ENCODE peak calls at places on chromosomes 1 and 21, in six cellular contexts. L is thoracic aorta, Z is tibial nerve, G is PC-9, E is endothelial cell of umbilical vein, Q is adrenal gland. J is an unnamed sample.

GRCh38 chr1:150561830-150562367 is 12.7 kb downstream of the ADAMTSL4 start:
- DNase-seq in L (peak; percentile 62), E (peak; percentile 92), G (peak; percentile 85), Q (peak; percentile 97), Z (peak; percentile 86), J (peak; percentile 98)

GRCh38 chr21:35905973-35906357 is 154.4 kb downstream of the SETD4 start:
- DNase-seq in E (no peak), Q (no peak), Z (no peak), L (no peak), G (no peak), J (no peak)

GRCh38 chr1:22142315-22143064 is 407 bp downstream of the WNT4 start:
- DNase-seq in Q (peak; percentile 38), G (no peak), Z (no peak), L (no peak), E (peak; percentile 44), J (no peak)

GRCh38 chr1:29933110-29933509 is 696.8 kb downstream of the PTPRU start:
- DNase-seq in L (no peak), Z (no peak), G (peak; percentile 57), E (no peak), Q (no peak), J (no peak)

GRCh38 chr1:13948851-13949490 is 249.0 kb downstream of the PRDM2 start:
- DNase-seq in Z (peak; percentile 23), L (no peak), E (no peak), G (no peak), Q (peak; percentile 26), J (peak; percentile 91)

GRCh38 chr1:193275773-193276172 is 89.4 kb upstream of the B3GALT2 start:
- DNase-seq in E (no peak), Z (no peak), G (no peak), Q (no peak), L (no peak), J (no peak)

GRCh38 chr1:15347182-15347581 is 62.5 kb upstream of the EFHD2 start:
- DNase-seq in G (no peak), E (no peak), Z (no peak), L (no peak), Q (no peak), J (no peak)

GRCh38 chr1:235199441-235199840 is 38.4 kb upstream of the RBM34 start:
- DNase-seq in E (peak; percentile 60), Z (no peak), G (no peak), Q (peak; percentile 25), L (no peak), J (no peak)

GRCh38 chr1:225977937-225978748 is 21.0 kb downstream of the SDE2 start:
- DNase-seq in E (no peak), L (no peak), G (no peak), Q (peak; percentile 69), Z (no peak), J (no peak)

GRCh38 chr1:169113613-169114119 is 7.2 kb downstream of the ATP1B1 start:
- DNase-seq in Z (no peak), L (no peak), G (peak; percentile 95), E (peak; percentile 79), Q (peak; percentile 58), J (no peak)

GRCh38 chr1:159756397-159756796 is 24.4 kb upstream of the DUSP23 start:
- DNase-seq in Z (no peak), Q (peak; percentile 60), E (no peak), L (no peak), G (no peak), J (no peak)

GRCh38 chr1:186236921-186237320 is 138.1 kb downstream of the TPR start:
- DNase-seq in E (peak; percentile 48), Z (no peak), G (peak; percentile 66), L (no peak), Q (no peak), J (no peak)

GRCh38 chr1:150836129-150836773 is 28.2 kb upstream of the CTSK start:
- DNase-seq in E (peak; percentile 91), Q (no peak), G (no peak), L (no peak), Z (no peak), J (no peak)

GRCh38 chr1:245258271-245258920 is 103.6 kb downstream of the KIF26B start:
- DNase-seq in L (no peak), G (no peak), Z (no peak), Q (no peak), E (no peak), J (peak; percentile 74)

GRCh38 chr1:201089621-201090020 is 22.6 kb downstream of the CACNA1S start:
- DNase-seq in L (no peak), E (no peak), G (no peak), Z (no peak), Q (no peak), J (no peak)

GRCh38 chr1:200184196-200184595 is 156.7 kb downstream of the NR5A2 start:
- DNase-seq in G (peak; percentile 96), Z (peak; percentile 64), E (peak; percentile 73), Q (peak; percentile 91), L (peak; percentile 52), J (no peak)

GRCh38 chr21:17003221-17003620 is 509.6 kb upstream of the CXADR start:
- DNase-seq in G (no peak), E (no peak), Z (no peak), Q (no peak), L (no peak), J (no peak)

GRCh38 chr1:17204546-17205440 is at the start of gene PADI1:
- DNase-seq in G (peak; percentile 82), Q (no peak), Z (no peak), E (no peak), L (no peak), J (no peak)

GRCh38 chr1:199550384-199551067 is 477.0 kb upstream of the NR5A2 start:
- DNase-seq in Z (no peak), G (no peak), E (peak; percentile 23), Q (no peak), L (no peak), J (no peak)

GRCh38 chr1:20233394-20233793 is 47.1 kb upstream of the PLA2G2C start:
- DNase-seq in Q (no peak), E (peak; percentile 37), G (peak; percentile 64), L (no peak), Z (no peak), J (no peak)

DNA sequence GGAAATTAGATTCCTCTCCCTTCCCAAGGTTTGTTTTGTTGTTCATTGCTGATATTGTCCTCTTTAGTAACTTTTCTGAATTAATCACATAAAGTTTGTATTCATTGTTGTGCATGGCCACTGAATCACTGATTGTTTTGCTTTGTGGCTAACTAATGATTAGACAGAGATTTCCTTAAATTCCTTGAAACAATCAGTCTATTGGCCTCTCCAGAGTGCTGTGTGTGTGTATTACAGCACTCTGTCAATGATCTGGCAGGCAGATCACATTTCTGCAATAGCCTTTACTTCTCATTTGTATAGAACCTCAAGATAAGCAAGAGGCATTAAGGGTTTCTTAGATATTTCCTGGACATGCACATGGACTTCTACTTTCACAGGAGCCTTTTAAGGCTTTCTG is 78.6 kb downstream of the DUSP10 start:
- DNase-seq in G (no peak), L (no peak), E (no peak), Q (no peak), Z (no peak), J (no peak)
- H3K36me3 ChIP-seq in G (no peaks in the 10 kb centered on the region), L (no peaks in the 10 kb centered on the region), E (no peaks in the 10 kb centered on the region), Q (no peaks in the 10 kb centered on the region), Z (no peaks in the 10 kb centered on the region), J (no peaks in the 10 kb centered on the region)

DNA sequence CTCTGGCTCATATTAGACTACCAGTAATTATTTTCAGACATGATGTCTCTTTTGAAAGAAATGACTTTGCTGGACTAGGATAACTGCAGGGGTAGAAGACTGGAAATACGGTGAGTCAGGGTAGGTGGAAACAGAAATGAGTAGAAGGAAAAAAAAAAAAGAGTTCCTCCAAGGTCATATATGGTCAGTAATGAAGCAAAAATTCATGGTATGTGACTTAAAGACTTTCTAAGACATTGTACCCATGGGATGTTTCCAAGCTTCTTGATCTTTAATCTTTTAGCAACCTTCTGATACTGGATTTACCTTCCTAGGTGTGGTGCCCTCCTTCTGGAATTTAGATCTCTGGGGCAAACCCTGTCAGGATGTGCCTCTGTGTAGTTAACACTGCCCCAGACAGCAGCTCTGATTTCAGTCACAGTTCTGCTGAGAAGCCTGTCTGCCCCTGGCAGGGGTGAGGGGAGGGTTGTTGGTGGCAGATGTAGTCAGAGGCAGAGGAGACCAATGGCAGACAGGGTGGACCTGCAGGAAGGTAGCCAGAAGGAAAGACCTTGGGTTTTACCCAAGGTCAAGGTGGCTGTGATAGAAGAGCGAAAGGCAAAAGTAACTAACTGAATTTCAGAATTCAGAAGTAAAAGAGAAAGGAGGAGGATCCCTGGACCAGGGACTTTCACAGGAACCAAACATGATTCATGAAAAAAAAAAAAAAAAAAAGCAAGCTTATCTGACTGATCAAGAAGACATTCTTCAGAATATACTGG is 44.1 kb upstream of the BCL10 start:
- DNase-seq in Z (no peak), L (no peak), E (peak; percentile 81), Q (peak; percentile 49), G (peak; percentile 63), J (no peak)
- H3K4me1 ChIP-seq in Z (no peaks in the 10 kb centered on the region), L (peaks cover 9% of the 10 kb centered on the region), E (peaks cover 80% of the 10 kb centered on the region), Q (peaks cover 5% of the 10 kb centered on the region), G (peaks cover 14% of the 10 kb centered on the region), J (no peaks in the 10 kb centered on the region)

DNA sequence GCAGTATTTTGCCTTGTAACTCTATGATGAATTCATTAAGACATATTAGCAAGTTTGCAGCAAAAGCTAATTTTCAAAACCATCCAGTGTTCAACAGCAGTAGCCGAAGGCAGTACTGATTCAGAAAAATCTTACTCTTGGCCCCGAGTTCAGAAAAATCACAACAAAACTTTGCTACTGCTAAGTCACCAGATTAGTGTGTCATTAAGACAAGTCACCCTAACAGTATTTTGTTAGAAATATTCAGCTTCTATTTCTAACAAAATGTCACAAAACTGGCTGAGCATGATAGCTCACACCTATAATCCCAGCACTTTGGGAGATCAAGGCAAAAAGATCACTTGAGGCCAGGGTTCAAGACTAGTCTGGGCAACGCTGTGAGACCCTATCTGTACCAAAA is 8.2 kb downstream of the GTF2B start:
- DNase-seq in Z (no peak), L (no peak), Q (no peak), G (peak; percentile 28), E (no peak), J (no peak)
- H3K36me3 ChIP-seq in Z (peaks cover 64% of the 10 kb centered on the region), L (no peaks in the 10 kb centered on the region), Q (peaks cover 49% of the 10 kb centered on the region), G (peaks cover 53% of the 10 kb centered on the region), E (peaks cover 8% of the 10 kb centered on the region), J (peaks cover 76% of the 10 kb centered on the region)

DNA sequence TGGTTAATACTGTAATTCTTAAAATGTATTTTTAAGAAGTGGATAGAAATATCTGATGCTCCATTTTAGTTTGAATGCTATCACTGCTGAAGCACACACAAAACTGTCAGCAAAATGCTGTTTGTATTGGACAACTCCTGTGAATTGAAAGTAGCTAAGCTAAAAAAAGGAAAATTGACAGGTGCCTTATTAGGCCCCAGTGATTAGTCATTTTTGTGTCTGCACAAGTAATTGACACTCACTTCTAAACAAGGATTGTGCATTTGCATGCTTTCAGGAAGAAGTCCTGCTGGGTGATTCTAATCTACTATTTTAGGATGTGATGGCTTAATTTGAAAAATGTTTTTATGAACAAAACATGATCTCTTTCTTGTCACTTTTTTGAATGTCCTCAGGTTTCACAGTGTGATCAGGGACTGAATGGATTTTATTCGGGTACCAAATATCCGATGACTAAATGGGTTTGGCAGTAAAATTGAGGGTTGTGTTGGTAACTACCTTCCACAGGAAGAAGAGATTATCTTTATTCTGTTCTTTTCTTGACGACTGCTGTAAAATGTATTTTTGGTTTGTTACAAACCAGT is 13.0 kb upstream of the MAP3K7CL start:
- DNase-seq in L (no peak), G (no peak), E (no peak), Q (no peak), Z (no peak), J (no peak)
- H3K4me1 ChIP-seq in L (no peaks in the 10 kb centered on the region), G (peaks cover 19% of the 10 kb centered on the region), E (no peaks in the 10 kb centered on the region), Q (no peaks in the 10 kb centered on the region), Z (no peaks in the 10 kb centered on the region), J (no peaks in the 10 kb centered on the region)

GRCh38 chr1:30995990-30996612 is 69.4 kb downstream of the PUM1 start:
- DNase-seq in G (no peak), E (no peak), Z (no peak), L (no peak), Q (no peak), J (no peak)
- H3K36me3 ChIP-seq in G (peaks cover 16% of the 10 kb centered on the region), E (peaks cover 11% of the 10 kb centered on the region), Z (peaks cover 31% of the 10 kb centered on the region), L (peaks cover 6% of the 10 kb centered on the region), Q (peaks cover 12% of the 10 kb centered on the region), J (peaks cover 5% of the 10 kb centered on the region)

GRCh38 chr21:33686386-33686785 is 44.1 kb downstream of the ITSN1 start:
- DNase-seq in E (no peak), Z (no peak), G (no peak), L (no peak), Q (no peak), J (no peak)
- H3K4me1 ChIP-seq in E (peaks cover 44% of the 10 kb centered on the region), Z (peaks cover 67% of the 10 kb centered on the region), G (peaks cover 53% of the 10 kb centered on the region), L (peaks cover 37% of the 10 kb centered on the region), Q (peaks cover 60% of the 10 kb centered on the region), J (peaks cover 52% of the 10 kb centered on the region)